ENCODE peak calls at places on chromosomes 13 and 19, in ten cellular contexts. Y is HepG2, C is GM23338, D is GM12891, R is HL-60, I is transverse colon, X is SK-N-SH, V is sigmoid colon, P is breast epithelium, G is Panc1. B is an unnamed sample.

GRCh38 chr19:13401388-13401787 is 104.9 kb downstream of the CACNA1A start:
- DNase-seq in D (no peak), C (peak), Y (peak), P (no peak), V (no peak), I (no peak), X (no peak), G (no peak), R (no peak), B (no peak)

GRCh38 chr19:53102186-53102585 is 1.0 kb downstream of the ZNF160 start:
- DNase-seq in Y (no peak), V (no peak), R (no peak), C (no peak), I (no peak), G (no peak), X (peak), D (no peak), P (no peak), B (no peak)

GRCh38 chr13:99320693-99321481 is 13.7 kb upstream of the GPR183 start:
- DNase-seq in D (no peak), I (no peak), X (no peak), Y (no peak), P (no peak), C (no peak), V (no peak), G (no peak), R (peak), B (no peak)

GRCh38 chr19:13644648-13645047 is 119.7 kb upstream of the MRI1 start:
- DNase-seq in C (no peak), D (no peak), G (no peak), X (peak), R (no peak), V (no peak), P (no peak), I (no peak), Y (no peak), B (no peak)

GRCh38 chr13:30618186-30618937 is 642 bp downstream of the USPL1 start:
- DNase-seq in Y (peak), R (no peak), P (no peak), X (no peak), G (no peak), D (no peak), I (peak), C (no peak), V (peak), B (peak)

GRCh38 chr19:41657157-41657556 is 30.3 kb upstream of the CEACAM4 start:
- DNase-seq in D (no peak), C (peak), X (no peak), R (no peak), I (no peak), P (no peak), V (no peak), G (no peak), Y (no peak), B (no peak)

GRCh38 chr19:47848871-47849473 is 10.1 kb upstream of the TPRX2 start:
- DNase-seq in X (peak), C (peak), I (no peak), Y (peak), G (no peak), R (no peak), P (no peak), V (no peak), D (no peak), B (peak)

GRCh38 chr19:27833031-27833430 is 1379.9 kb downstream of the UQCRFS1 start:
- DNase-seq in I (no peak), D (no peak), X (no peak), C (no peak), Y (no peak), G (no peak), V (no peak), P (no peak), R (no peak), B (no peak)

GRCh38 chr19:31070676-31071075 is 278.6 kb downstream of the TSHZ3 start:
- DNase-seq in R (no peak), I (no peak), X (no peak), V (no peak), G (no peak), C (no peak), P (no peak), D (no peak), Y (no peak), B (no peak)

GRCh38 chr19:31074751-31075150 is 274.5 kb downstream of the TSHZ3 start:
- DNase-seq in G (no peak), D (no peak), Y (no peak), I (no peak), C (peak), P (no peak), R (no peak), X (no peak), V (no peak), B (no peak)

GRCh38 chr19:31071157-31071855 is 277.9 kb downstream of the TSHZ3 start:
- DNase-seq in Y (no peak), I (peak), D (no peak), G (no peak), P (no peak), X (no peak), C (peak), V (no peak), R (no peak), B (no peak)

GRCh38 chr19:31070126-31070525 is 279.1 kb downstream of the TSHZ3 start:
- DNase-seq in I (no peak), Y (no peak), D (no peak), P (no peak), V (no peak), X (no peak), C (no peak), R (no peak), G (no peak), B (no peak)

DNA sequence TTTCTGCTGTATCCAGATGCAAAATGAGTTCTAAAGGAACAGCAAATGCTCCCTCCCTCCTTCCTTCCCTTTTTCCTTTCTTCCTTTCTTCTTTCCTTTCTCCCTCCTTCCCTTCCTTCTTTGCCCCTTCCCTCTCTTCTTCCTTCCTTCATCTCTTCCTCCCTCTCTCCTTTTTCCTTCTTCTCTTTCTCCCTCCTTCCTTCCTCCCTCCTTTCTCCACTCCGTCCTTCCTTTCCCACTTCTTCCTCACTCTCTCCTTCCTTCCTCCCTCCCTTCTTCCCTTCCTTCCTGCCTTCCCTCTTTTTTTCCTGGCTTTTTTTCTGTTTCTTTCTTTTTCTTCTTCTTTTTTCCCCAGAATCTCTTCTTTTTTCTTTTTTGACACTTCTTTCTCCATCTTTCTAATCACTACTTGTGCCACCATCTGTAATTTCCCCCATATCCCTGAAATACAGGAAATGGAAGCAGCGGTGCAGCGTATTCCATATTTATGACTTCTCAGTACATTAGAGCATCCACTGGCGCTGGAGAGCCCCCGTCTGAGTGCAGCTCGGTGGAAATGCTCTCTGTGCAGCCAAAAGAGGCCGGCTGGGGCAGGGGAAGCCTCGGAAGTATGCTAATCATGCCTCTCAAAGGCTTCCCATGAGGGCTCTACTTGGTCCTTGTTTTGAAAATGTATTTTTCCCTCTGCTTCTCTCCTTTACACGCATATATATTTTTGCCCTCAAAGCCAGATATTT is 275.6 kb downstream of the TSHZ3 start:
- DNase-seq in I (no peak), P (no peak), R (no peak), X (no peak), G (no peak), C (peak), D (no peak), Y (no peak), V (no peak), B (no peak)
- TF ChIP-seq POLR2AphosphoS5 in I (no peak), P (no peak), R (no peak), X (no peak), G (no peak), C (no peak), D (no peak), Y (no peak), V (no peak), B (no peak)

DNA sequence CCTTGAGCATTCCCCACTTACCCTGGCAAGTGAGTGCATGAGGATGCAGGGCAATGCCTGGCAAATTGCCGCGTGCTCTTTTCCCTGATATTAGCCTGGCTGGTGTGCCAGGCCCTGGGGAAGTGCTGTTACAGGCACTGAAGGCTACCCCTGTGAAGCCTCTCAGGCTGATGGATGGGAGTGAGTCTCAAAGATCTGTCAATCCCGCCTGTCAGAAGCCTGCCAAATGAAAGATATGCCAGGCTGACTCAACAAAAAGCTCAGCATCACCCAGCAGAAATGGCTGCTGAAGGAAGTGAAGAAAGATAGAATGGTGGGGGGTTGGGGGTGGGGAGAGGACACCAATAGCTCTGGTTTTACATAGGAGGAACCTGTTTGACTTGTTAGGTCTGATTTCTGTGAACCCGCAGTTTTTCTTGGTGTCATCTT is 112.1 kb downstream of the LACC1 start:
- DNase-seq in X (no peak), P (no peak), I (no peak), G (no peak), R (no peak), Y (no peak), D (no peak), V (no peak), C (peak), B (no peak)
- TF ChIP-seq POLR2AphosphoS5 in X (no peak), P (no peak), I (no peak), G (no peak), R (no peak), Y (no peak), D (no peak), V (no peak), C (no peak), B (no peak)

GRCh38 chr19:58001895-58002369 is 688 bp downstream of the ZNF606 start:
- DNase-seq in I (peak), Y (peak), V (no peak), R (no peak), G (no peak), D (peak), C (no peak), P (no peak), X (peak), B (no peak)
- TF ChIP-seq POLR2AphosphoS5 in I (no peak), Y (peak), V (no peak), R (no peak), G (no peak), D (no peak), C (no peak), P (no peak), X (no peak), B (no peak)

DNA sequence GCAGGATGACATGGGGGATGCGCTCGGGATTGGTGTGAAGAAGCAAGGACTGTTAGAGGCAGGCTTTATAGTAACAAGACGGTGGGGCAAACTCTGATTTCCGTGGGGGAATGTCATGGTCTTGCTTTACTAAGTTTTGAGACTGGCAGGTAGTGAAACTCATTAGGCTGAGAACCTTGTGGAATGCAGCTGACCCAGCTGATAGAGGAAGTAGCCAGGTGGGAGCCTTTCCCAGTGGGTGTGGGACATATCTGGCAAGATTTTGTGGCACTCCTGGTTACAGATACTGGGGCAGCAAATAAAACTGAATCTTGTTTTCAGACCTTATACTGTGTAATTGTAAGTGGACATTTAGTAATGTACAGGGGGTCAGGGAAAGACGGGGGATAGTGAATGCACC is 7.0 kb downstream of the KLK2 start:
- DNase-seq in C (no peak), V (no peak), X (no peak), D (no peak), Y (no peak), R (no peak), I (no peak), P (no peak), G (no peak), B (no peak)
- TF ChIP-seq POLR2AphosphoS5 in C (no peak), V (no peak), X (no peak), D (no peak), Y (no peak), R (no peak), I (no peak), P (no peak), G (no peak), B (no peak)

DNA sequence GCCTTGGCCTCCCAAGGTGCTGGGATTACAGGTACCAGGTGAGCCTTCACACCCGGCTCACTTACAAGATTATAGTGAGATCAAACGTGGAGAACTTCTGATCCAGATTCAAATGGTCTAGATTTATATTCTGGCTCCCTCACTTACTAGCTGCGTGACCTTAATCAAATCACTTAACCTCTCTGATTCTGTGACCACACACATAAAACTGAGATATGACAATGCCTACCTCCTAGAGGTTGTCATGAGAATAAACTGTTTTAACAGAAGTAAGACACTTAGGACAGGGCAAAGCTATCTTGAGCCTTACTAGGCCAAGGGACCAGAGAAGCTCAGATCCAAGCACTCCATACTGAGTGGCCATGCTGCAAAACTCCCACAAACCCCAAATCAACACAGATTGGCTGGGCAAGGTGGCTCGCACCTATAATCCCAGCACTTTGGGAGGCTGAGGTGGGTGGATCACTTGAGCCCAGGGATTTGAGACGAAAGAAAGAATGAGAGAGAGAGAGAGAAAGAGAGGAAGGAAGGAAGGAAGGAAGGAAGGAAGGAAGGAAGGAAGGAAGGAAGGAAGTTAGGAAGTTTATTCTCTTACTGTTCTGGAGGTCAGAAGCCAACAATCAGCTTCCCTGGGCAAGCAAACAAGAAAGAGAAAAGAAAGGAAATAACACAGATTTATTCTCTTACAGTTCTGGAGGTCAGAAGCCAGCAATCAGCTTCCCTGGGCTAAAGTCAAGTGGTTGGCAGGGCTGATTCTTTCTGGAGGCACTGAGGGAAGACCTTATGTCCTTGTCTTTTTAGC is 46.1 kb upstream of the MAP3K10 start:
- DNase-seq in V (no peak), C (peak), P (no peak), Y (no peak), X (no peak), G (peak), D (no peak), R (no peak), I (no peak), B (no peak)
- TF ChIP-seq POLR2AphosphoS5 in V (no peak), C (no peak), P (no peak), Y (no peak), X (no peak), G (no peak), D (no peak), R (no peak), I (no peak), B (no peak)

DNA sequence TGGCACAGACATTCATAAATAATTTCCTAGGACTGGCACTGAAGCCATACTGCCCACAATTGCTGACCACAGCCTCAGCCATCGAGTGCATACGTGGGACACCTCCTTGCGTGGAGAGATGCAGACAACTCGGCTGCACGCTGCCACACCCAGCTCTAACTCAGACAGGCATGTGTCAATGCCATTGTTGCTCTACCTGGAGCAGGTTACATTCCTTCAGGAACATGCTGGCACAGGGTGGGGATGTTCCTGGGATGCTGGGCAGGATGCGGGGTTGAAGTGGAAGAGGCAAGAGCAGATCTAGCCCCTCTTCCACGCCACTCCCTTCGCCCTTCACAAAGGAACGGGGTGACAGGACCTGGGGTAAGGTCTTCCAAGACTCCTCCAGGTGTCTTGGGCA is 24.2 kb upstream of the SLC35E1 start:
- DNase-seq in I (no peak), C (no peak), Y (no peak), P (no peak), D (no peak), V (no peak), R (no peak), G (no peak), X (no peak), B (no peak)
- TF ChIP-seq POLR2AphosphoS5 in I (no peak), C (no peak), Y (no peak), P (no peak), D (no peak), V (no peak), R (no peak), G (no peak), X (no peak), B (no peak)

GRCh38 chr19:15280915-15281683 is 48.9 kb upstream of the EPHX3 start:
- DNase-seq in V (peak), X (peak), R (peak), I (peak), G (no peak), D (no peak), Y (peak), C (no peak), P (peak), B (no peak)
- TF ChIP-seq POLR2AphosphoS5 in V (no peak), X (no peak), R (no peak), I (peak), G (no peak), D (no peak), Y (no peak), C (no peak), P (peak), B (peak)

GRCh38 chr13:96984061-96984508 is 10.2 kb downstream of the OXGR1 start:
- DNase-seq in R (no peak), P (peak), G (no peak), V (no peak), C (peak), I (peak), D (peak), X (peak), Y (no peak), B (peak)
- TF ChIP-seq POLR2AphosphoS5 in R (no peak), P (no peak), G (no peak), V (no peak), C (no peak), I (no peak), D (no peak), X (no peak), Y (no peak), B (peak)